ENCODE peak calls at places on chromosomes 4 and X, in five cellular contexts. H, X, Y, K and J are unnamed samples.

GRCh38 chr4:53716471-53717063 is 125.3 kb upstream of the LNX1 start:
- DNase-seq in X (no peak), K (no peak), Y (no peak), H (no peak), J (no peak)

GRCh38 chrX:110341189-110342035 is 17.2 kb upstream of the RTL9 start:
- DNase-seq in Y (no peak), X (no peak), H (peak; percentile 70), K (peak; percentile 79), J (no peak)

GRCh38 chr4:79467246-79467932 is 59.4 kb upstream of the GK2 start:
- DNase-seq in K (no peak), Y (no peak), H (peak; percentile 0), X (no peak), J (no peak)

GRCh38 chr4:175671491-175671934 is 140.6 kb downstream of the GPM6A start:
- DNase-seq in X (no peak), H (no peak), Y (no peak), K (no peak), J (no peak)

GRCh38 chr4:138330531-138330930 is 88.4 kb upstream of the SLC7A11 start:
- DNase-seq in K (no peak), H (no peak), X (no peak), Y (no peak), J (no peak)

GRCh38 chr4:185838104-185838452 is 26.1 kb upstream of the SORBS2 start:
- DNase-seq in H (no peak), K (no peak), X (no peak), Y (no peak), J (no peak)

GRCh38 chr4:99507762-99508161 is 3.1 kb upstream of the C4orf17 start:
- DNase-seq in Y (no peak), H (peak; percentile 78), X (no peak), K (no peak), J (no peak)

GRCh38 chr4:75895744-75896314 is 6.4 kb downstream of the PPEF2 start:
- DNase-seq in H (peak; percentile 33), X (peak; percentile 65), K (no peak), Y (no peak), J (peak; percentile 55)

GRCh38 chr4:174314770-174315169 is 31.1 kb downstream of the CEP44 start:
- DNase-seq in H (peak; percentile 80), Y (no peak), K (peak; percentile 42), X (peak; percentile 14), J (no peak)

GRCh38 chr4:174316954-174317353 is 33.2 kb downstream of the CEP44 start:
- DNase-seq in K (no peak), H (peak; percentile 61), X (no peak), Y (no peak), J (no peak)

GRCh38 chr4:174317531-174317930 is 33.8 kb downstream of the CEP44 start:
- DNase-seq in H (peak; percentile 43), K (no peak), Y (no peak), X (no peak), J (no peak)

GRCh38 chr4:174316546-174316945 is 32.8 kb downstream of the CEP44 start:
- DNase-seq in X (no peak), K (no peak), Y (no peak), H (peak; percentile 61), J (no peak)

DNA sequence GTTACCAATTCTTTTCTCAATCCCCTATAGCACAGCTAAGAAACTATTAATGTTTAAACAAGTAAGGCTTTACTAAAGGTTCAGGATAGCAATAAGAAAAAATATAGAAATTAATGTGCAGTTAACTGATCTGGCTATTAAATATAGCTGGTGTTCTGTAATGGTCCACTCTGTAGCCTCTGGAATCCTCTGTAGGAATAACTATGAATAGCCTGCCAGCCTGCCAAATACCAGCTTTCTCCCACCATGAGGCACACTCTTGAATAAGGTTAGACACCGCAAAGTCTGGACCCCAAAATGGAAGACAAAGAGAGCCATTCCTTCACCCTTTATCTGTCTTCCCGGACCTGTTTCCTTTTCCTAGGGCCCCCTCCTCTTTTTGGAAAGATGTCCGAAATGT is 30.6 kb downstream of the CEP44 start:
- DNase-seq in H (no peak), X (no peak), K (no peak), Y (no peak), J (no peak)
- H3K36me3 ChIP-seq in H (no peaks in the 10 kb centered on the region), X (peaks cover 68% of the 10 kb centered on the region), K (no peaks in the 10 kb centered on the region), Y (peaks cover 44% of the 10 kb centered on the region), J (no peaks in the 10 kb centered on the region)

DNA sequence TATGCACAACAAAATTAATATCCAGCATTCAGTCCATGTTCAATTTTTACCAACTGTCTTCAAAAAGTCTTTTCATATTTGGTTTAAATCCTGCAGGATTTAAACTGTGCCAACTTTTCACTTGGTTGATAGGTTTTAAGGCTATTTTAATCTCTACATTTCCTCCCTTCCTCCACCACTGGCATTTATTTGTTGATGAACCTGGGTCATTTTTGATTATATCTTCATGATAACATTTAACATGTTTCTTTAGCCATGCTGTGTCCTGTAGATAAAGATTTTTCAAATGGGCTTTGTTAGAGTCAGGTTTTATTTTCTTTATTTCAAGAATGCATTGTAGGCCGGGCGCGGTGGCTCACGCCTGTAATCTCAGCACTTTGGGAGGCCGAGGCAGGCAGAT is 216.4 kb downstream of the ARHGAP10 start:
- DNase-seq in H (no peak), K (no peak), Y (no peak), X (no peak), J (no peak)
- H3K36me3 ChIP-seq in H (no peaks in the 10 kb centered on the region), K (peaks cover 6% of the 10 kb centered on the region), Y (peaks cover 71% of the 10 kb centered on the region), X (no peaks in the 10 kb centered on the region), J (no peaks in the 10 kb centered on the region)

GRCh38 chr4:3229964-3230363 is 19.0 kb upstream of the MSANTD1 start:
- DNase-seq in Y (no peak), X (no peak), K (no peak), H (no peak), J (no peak)

GRCh38 chr4:3227878-3228675 is 20.9 kb upstream of the MSANTD1 start:
- DNase-seq in H (no peak), K (no peak), X (no peak), Y (no peak), J (no peak)

GRCh38 chr4:3229328-3229727 is 19.6 kb upstream of the MSANTD1 start:
- DNase-seq in X (no peak), H (no peak), Y (no peak), K (no peak), J (no peak)

GRCh38 chr4:3226944-3227343 is 22.0 kb upstream of the MSANTD1 start:
- DNase-seq in H (no peak), Y (no peak), K (no peak), X (no peak), J (no peak)

DNA sequence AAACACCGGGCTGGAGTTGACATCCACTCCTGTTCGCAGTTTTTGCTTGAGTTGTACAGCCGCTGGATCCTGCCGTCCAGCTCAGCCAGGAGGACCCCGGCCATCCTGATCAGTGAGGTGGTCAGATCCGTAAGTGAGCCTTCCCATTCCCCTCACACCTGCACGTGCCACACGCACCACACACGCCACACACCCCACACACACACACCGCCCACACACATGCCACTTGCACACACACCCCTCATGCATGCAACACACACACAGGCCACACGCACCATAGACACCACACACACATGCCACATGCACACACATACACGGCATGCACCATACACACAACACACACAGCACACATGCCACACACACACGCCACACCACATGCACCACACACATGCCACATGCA is 20.1 kb upstream of the MSANTD1 start:
- DNase-seq in H (no peak), X (no peak), Y (no peak), K (no peak), J (no peak)
- H3K36me3 ChIP-seq in H (peaks cover 22% of the 10 kb centered on the region), X (peaks cover 59% of the 10 kb centered on the region), Y (peaks cover 85% of the 10 kb centered on the region), K (peaks cover 49% of the 10 kb centered on the region), J (peaks cover 35% of the 10 kb centered on the region)

DNA sequence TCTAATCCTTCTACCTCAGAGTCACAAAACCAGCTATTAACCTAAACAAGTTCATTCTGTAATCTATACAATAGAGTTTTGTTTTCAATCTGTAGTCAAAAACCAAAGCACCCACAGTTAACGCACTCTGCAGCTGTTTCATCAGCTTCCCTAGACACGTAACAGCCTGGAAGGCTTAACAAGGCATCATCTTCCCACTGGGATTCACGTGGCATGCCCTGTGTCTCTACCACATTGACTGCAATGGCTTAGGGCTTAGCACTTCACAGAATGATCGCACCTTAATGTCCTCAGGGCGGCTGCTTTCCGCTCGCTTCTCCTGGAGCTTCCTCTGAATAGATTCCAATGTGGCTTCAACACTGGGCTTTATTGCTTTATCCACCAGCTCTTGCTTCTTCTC is 49.7 kb upstream of the NAP1L5 start:
- DNase-seq in K (no peak), H (no peak), Y (no peak), X (no peak), J (no peak)
- H3K36me3 ChIP-seq in K (peaks cover 23% of the 10 kb centered on the region), H (peaks cover 21% of the 10 kb centered on the region), Y (peaks cover 75% of the 10 kb centered on the region), X (peaks cover 53% of the 10 kb centered on the region), J (peaks cover 8% of the 10 kb centered on the region)

DNA sequence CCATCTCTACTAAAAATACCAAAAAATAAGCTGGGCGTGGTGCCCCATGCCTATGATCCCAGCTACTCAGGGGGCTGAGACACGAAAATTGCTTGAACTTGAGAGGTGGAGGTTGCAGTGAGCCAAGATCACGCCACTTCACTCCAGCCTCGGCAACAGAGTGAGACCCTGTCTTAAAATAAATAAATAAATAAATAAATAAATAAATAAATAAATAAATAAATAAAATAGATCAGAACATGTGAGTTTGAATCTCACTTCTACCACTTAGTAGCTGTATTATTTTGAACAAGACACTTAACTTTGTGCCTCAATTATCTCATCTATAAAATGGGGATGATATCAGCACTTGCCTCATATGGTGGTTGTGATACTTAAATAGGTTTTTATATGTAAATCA is 90.2 kb downstream of the C4orf51 start:
- DNase-seq in H (no peak), X (no peak), Y (no peak), K (no peak), J (no peak)
- H3K36me3 ChIP-seq in H (peaks cover 1% of the 10 kb centered on the region), X (no peaks in the 10 kb centered on the region), Y (peaks cover 22% of the 10 kb centered on the region), K (peaks cover 21% of the 10 kb centered on the region), J (peaks cover 18% of the 10 kb centered on the region)